ENCODE peak calls at places on chromosomes 6 and 20, in eight cellular contexts. Y, S, I, G, E, T, C and P are unnamed samples.
A peak's percentile ranks its signal among the peaks of the same experiment; 100 is the strongest.

GRCh38 chr20:41133709-41134361 is 3.5 kb upstream of the PLCG1 start:
- DNase-seq in Y (peak; percentile 94), S (no peak), I (no peak), G (no peak), E (peak; percentile 18), T (peak; percentile 76), C (no peak), P (no peak)

GRCh38 chr6:36272234-36272633 is 2.4 kb downstream of the PNPLA1 start:
- DNase-seq in Y (no peak), S (no peak), I (no peak), G (no peak), E (no peak), T (no peak), C (no peak), P (no peak)

GRCh38 chr6:76644231-76644630 is 571.8 kb upstream of the IMPG1 start:
- DNase-seq in Y (no peak), S (no peak), I (no peak), G (no peak), E (no peak), T (no peak), C (no peak), P (no peak)

GRCh38 chr20:37316116-37316774 is 26.8 kb downstream of the MANBAL start:
- DNase-seq in Y (no peak), S (no peak), I (no peak), G (no peak), E (no peak), T (no peak), C (no peak), P (no peak)

GRCh38 chr20:38145094-38146075 is 19.7 kb downstream of the TGM2 start:
- DNase-seq in Y (no peak), S (no peak), I (no peak), G (peak; percentile 45), E (peak; percentile 87), T (no peak), C (no peak), P (no peak)

GRCh38 chr6:111888928-111889696 is 15.9 kb upstream of the FYN start:
- DNase-seq in Y (no peak), S (peak; percentile 66), I (no peak), G (no peak), E (peak; percentile 30), T (no peak), C (no peak), P (no peak)

GRCh38 chr6:45445749-45446454 is 68.2 kb upstream of the SUPT3H start:
- DNase-seq in Y (no peak), S (peak; percentile 1), I (peak; percentile 94), G (peak; percentile 98), E (peak; percentile 99), T (peak; percentile 68), C (no peak), P (peak; percentile 75)

GRCh38 chr20:51749674-51750036 is 18.5 kb downstream of the ATP9A start:
- DNase-seq in Y (no peak), S (no peak), I (no peak), G (no peak), E (peak; percentile 79), T (no peak), C (no peak), P (peak; percentile 60)

GRCh38 chr20:63628246-63628975 is 1.5 kb upstream of the GMEB2 start:
- DNase-seq in Y (peak; percentile 65), S (peak; percentile 70), I (peak; percentile 75), G (peak; percentile 88), E (peak; percentile 62), T (peak; percentile 44), C (no peak), P (peak; percentile 89)

GRCh38 chr20:31496761-31497295 is 17.4 kb upstream of the HM13 start:
- DNase-seq in Y (no peak), S (no peak), I (no peak), G (no peak), E (no peak), T (no peak), C (no peak), P (no peak)

GRCh38 chr6:138182939-138183791 is 21.4 kb downstream of the ARFGEF3 start:
- DNase-seq in Y (no peak), S (no peak), I (no peak), G (no peak), E (no peak), T (no peak), C (no peak), P (no peak)

GRCh38 chr6:146902846-146903245 is 301.4 kb upstream of the STXBP5 start:
- DNase-seq in Y (no peak), S (no peak), I (no peak), G (no peak), E (no peak), T (no peak), C (no peak), P (no peak)

GRCh38 chr6:1348675-1349074 is 36.8 kb downstream of the FOXQ1 start:
- DNase-seq in Y (no peak), S (no peak), I (no peak), G (no peak), E (peak; percentile 55), T (no peak), C (no peak), P (no peak)

GRCh38 chr20:64224344-64225165 is 31.0 kb upstream of the PCMTD2 start:
- DNase-seq in Y (no peak), S (no peak), I (no peak), G (no peak), E (peak; percentile 97), T (no peak), C (no peak), P (no peak)

GRCh38 chr6:117600008-117600743 is 2.1 kb downstream of the GOPC start:
- DNase-seq in Y (no peak), S (no peak), I (no peak), G (no peak), E (peak; percentile 24), T (no peak), C (no peak), P (no peak)

GRCh38 chr20:32608664-32609015 is 23.5 kb upstream of the NOL4L start:
- DNase-seq in Y (no peak), S (no peak), I (no peak), G (no peak), E (no peak), T (no peak), C (no peak), P (no peak)

GRCh38 chr20:61370841-61371303 is 118.8 kb downstream of the CDH4 start:
- DNase-seq in Y (no peak), S (peak; percentile 57), I (no peak), G (no peak), E (no peak), T (no peak), C (no peak), P (no peak)

GRCh38 chr6:15841937-15842698 is 179.3 kb upstream of the DTNBP1 start:
- DNase-seq in Y (no peak), S (no peak), I (no peak), G (no peak), E (no peak), T (no peak), C (no peak), P (no peak)

GRCh38 chr20:63230800-63231268 is 4.9 kb upstream of the BIRC7 start:
- DNase-seq in Y (no peak), S (peak; percentile 74), I (no peak), G (peak; percentile 79), E (peak; percentile 60), T (peak; percentile 53), C (no peak), P (no peak)

DNA sequence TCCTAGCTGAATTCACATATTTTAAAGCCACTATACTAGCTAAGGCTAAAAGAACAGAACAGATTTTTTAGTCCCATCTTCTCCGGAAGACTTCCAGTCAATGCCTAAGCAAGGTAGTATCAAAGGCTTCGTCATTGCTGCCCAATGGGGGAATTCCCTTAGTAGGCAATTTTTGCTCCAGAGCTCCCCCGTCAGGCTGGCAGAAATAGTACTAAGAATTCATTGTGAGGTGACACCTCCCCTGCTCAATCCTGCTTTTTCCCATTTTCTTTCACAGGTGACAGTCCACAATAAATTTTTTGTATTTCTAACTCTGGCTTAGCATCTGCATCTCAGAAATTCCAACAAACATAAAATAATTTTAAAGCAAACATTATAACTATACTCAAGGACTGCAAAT is 52.8 kb upstream of the SRSF6 start:
- DNase-seq in Y (no peak), S (no peak), I (peak; percentile 23), G (peak; percentile 34), E (no peak), T (peak; percentile 55), C (no peak), P (peak; percentile 25)
- TF ChIP-seq RAD21 in Y (peak; percentile 38), S (no peak), I (no peak), G (no peak), E (no peak), T (no peak), C (peak; percentile 53), P (no peak)

GRCh38 chr6:126041516-126042447 is 55.4 kb downstream of the TRMT11 start:
- DNase-seq in Y (no peak), S (no peak), I (no peak), G (no peak), E (peak; percentile 62), T (no peak), C (no peak), P (no peak)
- TF ChIP-seq RAD21 in Y (no peak), S (no peak), I (no peak), G (no peak), E (no peak), T (no peak), C (no peak), P (no peak)

GRCh38 chr6:165694296-165694695 is 31.3 kb upstream of the PDE10A start:
- DNase-seq in Y (no peak), S (no peak), I (no peak), G (no peak), E (no peak), T (no peak), C (no peak), P (no peak)

GRCh38 chr6:165692106-165692653 is 29.1 kb upstream of the PDE10A start:
- DNase-seq in Y (no peak), S (no peak), I (no peak), G (no peak), E (no peak), T (no peak), C (no peak), P (no peak)

GRCh38 chr6:165698868-165699267 is 35.8 kb upstream of the PDE10A start:
- DNase-seq in Y (no peak), S (no peak), I (no peak), G (no peak), E (no peak), T (no peak), C (no peak), P (no peak)

GRCh38 chr6:165697171-165697570 is 34.1 kb upstream of the PDE10A start:
- DNase-seq in Y (no peak), S (no peak), I (no peak), G (no peak), E (no peak), T (no peak), C (no peak), P (no peak)

GRCh38 chr6:165695736-165696515 is 32.9 kb upstream of the PDE10A start:
- DNase-seq in Y (no peak), S (no peak), I (no peak), G (no peak), E (no peak), T (no peak), C (no peak), P (no peak)
- TF ChIP-seq RAD21 in Y (no peak), S (no peak), I (no peak), G (no peak), E (no peak), T (no peak), C (no peak), P (no peak)

DNA sequence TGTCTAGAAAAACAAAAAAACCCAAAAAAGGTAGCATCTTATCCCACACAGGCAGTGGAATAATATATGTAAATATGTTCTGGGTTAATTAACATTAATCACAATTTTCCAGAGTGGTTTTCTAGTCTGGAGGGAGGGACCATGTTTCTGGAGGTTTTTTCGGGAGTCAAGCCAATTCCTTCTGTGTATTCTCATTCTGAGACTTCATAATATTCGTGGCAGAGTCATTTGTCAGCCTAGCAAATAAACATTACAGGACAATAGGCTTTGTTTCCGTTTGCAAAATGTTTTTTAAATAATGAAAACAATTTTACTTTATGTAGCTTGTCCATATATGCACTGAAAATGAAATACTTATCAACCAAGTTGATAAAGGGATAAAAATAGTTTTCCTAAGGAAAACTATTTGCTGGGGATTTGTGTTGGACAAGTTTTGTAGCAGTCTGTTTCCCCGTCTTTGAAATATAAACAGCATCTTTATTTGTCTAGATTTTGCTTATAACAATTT is 26.4 kb upstream of the SERINC3 start:
- DNase-seq in Y (no peak), S (no peak), I (no peak), G (no peak), E (no peak), T (no peak), C (no peak), P (no peak)
- TF ChIP-seq RAD21 in Y (no peak), S (no peak), I (no peak), G (no peak), E (no peak), T (no peak), C (no peak), P (no peak)